ENCODE peak calls at places on chromosome 4, in four cellular contexts. X is NCI-H1694; C is stimulated activated CD8-positive, alpha-beta memory T cell treated with anti-CD3 and anti-CD28 coated beads, Interleukin-7, amount 100 ng/mL, for 1 hour; F is ACHN. O is an unnamed sample.

GRCh38 chr4:3316146-3316545 is 23.3 kb downstream of the RGS12 start:
- DNase-seq in C (no peak), X (no peak), F (no peak), O (no peak)

GRCh38 chr4:150867148-150867547 is 147.9 kb downstream of the LRBA start:
- DNase-seq in C (no peak), X (peak), F (peak), O (no peak)

GRCh38 chr4:67699603-67700002 is 1.4 kb downstream of the UBA6 start:
- DNase-seq in X (no peak), C (no peak), F (no peak), O (no peak)

GRCh38 chr4:77618383-77619241 is 13.0 kb downstream of the CXCL13 start:
- DNase-seq in C (no peak), F (peak), X (peak), O (no peak)

GRCh38 chr4:748461-748860 is 42.8 kb downstream of the PCGF3 start:
- DNase-seq in C (no peak), X (no peak), F (no peak), O (no peak)

GRCh38 chr4:98864560-98864959 is 64.4 kb downstream of the EIF4E start:
- DNase-seq in X (no peak), C (no peak), F (no peak), O (no peak)

GRCh38 chr4:108370291-108370690 is 201.6 kb upstream of the LEF1 start:
- DNase-seq in X (no peak), C (no peak), F (no peak), O (no peak)

GRCh38 chr4:48021086-48021485 is 4.5 kb downstream of the NIPAL1 start:
- DNase-seq in F (no peak), X (no peak), C (no peak), O (no peak)

GRCh38 chr4:98516042-98516440 is 142.4 kb downstream of the TSPAN5 start:
- DNase-seq in C (no peak), X (no peak), F (peak), O (no peak)

GRCh38 chr4:20844311-20844710 is 144.1 kb downstream of the PACRGL start:
- DNase-seq in X (no peak), F (no peak), C (no peak), O (no peak)

GRCh38 chr4:3254302-3255131 is 5.6 kb downstream of the MSANTD1 start:
- DNase-seq in C (no peak), X (no peak), F (no peak), O (no peak)

GRCh38 chr4:29540439-29541102 is 1179.6 kb upstream of the PCDH7 start:
- DNase-seq in F (no peak), X (no peak), C (no peak), O (no peak)

GRCh38 chr4:105710012-105710600 is 1.5 kb downstream of the GSTCD start:
- DNase-seq in F (peak), C (no peak), X (no peak), O (no peak)

GRCh38 chr4:15325987-15326386 is 101.8 kb upstream of the C1QTNF7 start:
- DNase-seq in X (no peak), C (no peak), F (no peak), O (no peak)

GRCh38 chr4:22897520-22898108 is 204.9 kb downstream of the GBA3 start:
- DNase-seq in X (peak), C (no peak), F (peak), O (no peak)

GRCh38 chr4:145482209-145483021 is 762 bp downstream of the SMAD1 start:
- DNase-seq in F (peak), C (no peak), X (peak), O (no peak)

GRCh38 chr4:109389367-109390118 is 44.1 kb upstream of the SEC24B start:
- DNase-seq in F (no peak), C (no peak), X (no peak), O (no peak)

GRCh38 chr4:61200991-61201526 is 933 bp downstream of the ADGRL3 start:
- DNase-seq in F (peak), C (no peak), X (peak), O (no peak)

GRCh38 chr4:76420311-76420710 is 630 bp downstream of the CCDC158 start:
- DNase-seq in X (no peak), C (no peak), F (no peak), O (no peak)

GRCh38 chr4:36785965-36786364 is 458.6 kb upstream of the NWD2 start:
- DNase-seq in X (no peak), F (no peak), C (no peak), O (no peak)

GRCh38 chr4:153259679-153260078 is 55.4 kb downstream of the TRIM2 start:
- DNase-seq in F (no peak), X (no peak), C (no peak), O (no peak)

GRCh38 chr4:3322059-3322550 is 29.3 kb downstream of the RGS12 start:
- DNase-seq in F (no peak), X (no peak), C (no peak), O (no peak)

GRCh38 chr4:113869743-113870375 is 108.3 kb upstream of the CAMK2D start:
- DNase-seq in X (no peak), F (peak), C (no peak), O (peak)

GRCh38 chr4:168273838-168274237 is 44.7 kb downstream of the DDX60 start:
- DNase-seq in C (no peak), F (no peak), X (no peak), O (no peak)

O was measured in ascending aorta.